ENCODE peak calls at places on chromosome 10, in nine cellular contexts. E is T-helper 2 cell; S is effector memory CD4-positive, alpha-beta T cell; M is activated effector memory CD4-positive, alpha-beta T cell treated with Interleukin-2 at 50 U/mL for 16 hours; X is GM10248; J is RCC 7860; D is A549; A is osteocyte; T is nephron progenitor cell. V is an unnamed sample.

GRCh38 chr10:79185067-79185774 is 116.5 kb downstream of the ZMIZ1 start:
- DNase-seq in E (no peak), S (no peak), M (no peak), X (no peak), J (peak; percentile 43), D (no peak), A (no peak), T (no peak), V (no peak)

GRCh38 chr10:58556516-58556915 is 43.8 kb downstream of the BICC1 start:
- DNase-seq in E (no peak), S (no peak), M (no peak), X (no peak), J (no peak), D (no peak), A (no peak), T (no peak), V (no peak)

GRCh38 chr10:5354068-5354467 is 10.7 kb upstream of the UCN3 start:
- DNase-seq in E (no peak), S (no peak), M (no peak), X (no peak), J (no peak), D (no peak), A (no peak), T (no peak), V (no peak)

GRCh38 chr10:24334279-24334922 is 125.5 kb downstream of the KIAA1217 start:
- DNase-seq in E (no peak), S (no peak), M (no peak), X (no peak), J (no peak), D (no peak), A (peak; percentile 7), T (no peak), V (no peak)

GRCh38 chr10:97584060-97584797 is at the start of gene HOGA1:
- DNase-seq in E (no peak), S (no peak), M (no peak), X (no peak), J (peak; percentile 96), D (peak; percentile 93), A (no peak), T (peak; percentile 20), V (no peak)

GRCh38 chr10:101580486-101581399 is 7.3 kb downstream of the POLL start:
- DNase-seq in E (no peak), S (no peak), M (no peak), X (no peak), J (no peak), D (no peak), A (no peak), T (no peak), V (no peak)

GRCh38 chr10:114471906-114472873 is 67.9 kb upstream of the AFAP1L2 start:
- DNase-seq in E (no peak), S (no peak), M (no peak), X (no peak), J (no peak), D (no peak), A (no peak), T (no peak), V (no peak)

GRCh38 chr10:45673074-45673628 is 579 bp upstream of the ZFAND4 start:
- DNase-seq in E (no peak), S (no peak), M (no peak), X (no peak), J (no peak), D (no peak), A (no peak), T (no peak), V (no peak)

GRCh38 chr10:51965451-51965850 is 266.1 kb upstream of the CSTF2T start:
- DNase-seq in E (no peak), S (no peak), M (no peak), X (no peak), J (no peak), D (no peak), A (no peak), T (no peak), V (no peak)

GRCh38 chr10:64396105-64396504 is 874.9 kb downstream of the REEP3 start:
- DNase-seq in E (no peak), S (no peak), M (no peak), X (no peak), J (peak; percentile 16), D (no peak), A (no peak), T (no peak), V (no peak)

GRCh38 chr10:112952282-112952991 is 2.4 kb downstream of the TCF7L2 start:
- DNase-seq in E (no peak), S (no peak), M (no peak), X (no peak), J (no peak), D (no peak), A (no peak), T (peak; percentile 48), V (no peak)

GRCh38 chr10:22551966-22552365 is 162.4 kb downstream of the PIP4K2A start:
- DNase-seq in E (no peak), S (no peak), M (no peak), X (no peak), J (no peak), D (no peak), A (no peak), T (no peak), V (no peak)

GRCh38 chr10:6176691-6177231 is 26.0 kb upstream of the PFKFB3 start:
- DNase-seq in E (no peak), S (no peak), M (no peak), X (no peak), J (peak; percentile 72), D (no peak), A (no peak), T (no peak), V (no peak)

GRCh38 chr10:122864901-122865300 is 14.5 kb downstream of the FAM24B start:
- DNase-seq in E (no peak), S (no peak), M (no peak), X (no peak), J (no peak), D (peak; percentile 40), A (no peak), T (no peak), V (no peak)

GRCh38 chr10:12308976-12309375 is 40.4 kb upstream of the CAMK1D start:
- DNase-seq in E (no peak), S (no peak), M (no peak), X (no peak), J (no peak), D (no peak), A (no peak), T (no peak), V (no peak)

GRCh38 chr10:6089334-6090219 is 743 bp downstream of the RBM17 start:
- DNase-seq in E (no peak), S (no peak), M (no peak), X (no peak), J (no peak), D (no peak), A (peak; percentile 83), T (peak; percentile 59), V (peak; percentile 19)

GRCh38 chr10:110632591-110633215 is 11.4 kb upstream of the RBM20 start:
- DNase-seq in E (no peak), S (no peak), M (no peak), X (no peak), J (no peak), D (no peak), A (no peak), T (no peak), V (no peak)

GRCh38 chr10:74047871-74048270 is 50.0 kb downstream of the VCL start:
- DNase-seq in E (no peak), S (no peak), M (no peak), X (no peak), J (no peak), D (no peak), A (no peak), T (no peak), V (no peak)

GRCh38 chr10:132876131-132876860 is 66.1 kb downstream of the CFAP46 start:
- DNase-seq in E (no peak), S (no peak), M (no peak), X (no peak), J (no peak), D (no peak), A (peak; percentile 83), T (no peak), V (no peak)

GRCh38 chr10:97353945-97354344 is 19.4 kb upstream of the FRAT2 start:
- DNase-seq in E (no peak), S (no peak), M (no peak), X (no peak), J (no peak), D (no peak), A (no peak), T (no peak), V (no peak)

GRCh38 chr10:8360814-8361509 is 306.5 kb downstream of the GATA3 start:
- DNase-seq in E (no peak), S (no peak), M (no peak), X (no peak), J (no peak), D (no peak), A (no peak), T (no peak), V (no peak)

GRCh38 chr10:88232978-88233537 is 350.1 kb downstream of the RNLS start:
- DNase-seq in E (no peak), S (no peak), M (no peak), X (no peak), J (no peak), D (no peak), A (no peak), T (no peak), V (no peak)

GRCh38 chr10:96660297-96660696 is 60.0 kb downstream of the PIK3AP1 start:
- DNase-seq in E (no peak), S (no peak), M (no peak), X (no peak), J (no peak), D (no peak), A (no peak), T (no peak), V (no peak)

GRCh38 chr10:132712291-132712690 is 73.7 kb downstream of the NKX6-2 start:
- DNase-seq in E (no peak), S (no peak), M (no peak), X (no peak), J (no peak), D (no peak), A (no peak), T (no peak), V (no peak)

GRCh38 chr10:33900591-33900990 is 566.1 kb upstream of the NRP1 start:
- DNase-seq in E (no peak), S (no peak), M (no peak), X (no peak), J (no peak), D (no peak), A (no peak), T (no peak), V (no peak)

GRCh38 chr10:102628451-102628911 is 15.8 kb upstream of the TRIM8 start:
- DNase-seq in E (no peak), S (no peak), M (no peak), X (no peak), J (peak; percentile 65), D (no peak), A (peak; percentile 84), T (no peak), V (no peak)

GRCh38 chr10:86372119-86372784 is 5.7 kb upstream of the GRID1 start:
- DNase-seq in E (no peak), S (no peak), M (no peak), X (no peak), J (no peak), D (no peak), A (peak; percentile 77), T (no peak), V (no peak)

GRCh38 chr10:12501324-12501723 is 152.0 kb downstream of the CAMK1D start:
- DNase-seq in E (no peak), S (no peak), M (no peak), X (no peak), J (no peak), D (no peak), A (peak; percentile 27), T (no peak), V (no peak)

GRCh38 chr10:95422196-95422595 is 131.4 kb upstream of the PDLIM1 start:
- DNase-seq in E (no peak), S (no peak), M (no peak), X (no peak), J (no peak), D (no peak), A (no peak), T (no peak), V (no peak)

GRCh38 chr10:125062244-125063208 is 97.8 kb downstream of the CTBP2 start:
- DNase-seq in E (no peak), S (no peak), M (no peak), X (no peak), J (no peak), D (no peak), A (no peak), T (no peak), V (no peak)

GRCh38 chr10:14926722-14927416 is 27.0 kb downstream of the DCLRE1C start:
- DNase-seq in E (no peak), S (no peak), M (no peak), X (peak; percentile 86), J (no peak), D (no peak), A (no peak), T (no peak), V (no peak)